ENCODE peak calls at places on chromosomes 6 and 20, in ten cellular contexts. One of them, this sample, is unnamed.

GRCh38 chr6:121826156-121826810 is 390.8 kb downstream of the GJA1 start:
- DNase-seq in activated CD4-positive, alpha-beta memory T cell treated with anti-CD3 and anti-CD28 coated beads for 36 hours: no peak
- DNase-seq in LoVo: peak
- DNase-seq in RPMI8226: no peak
- DNase-seq in pons: no peak
- DNase-seq in hypothalamus: no peak
- DNase-seq in choroid plexus epithelial cell: peak
- DNase-seq in transverse colon: no peak
- DNase-seq in HTR-8/SVneo: peak
- DNase-seq in iPS DF 6.9: no peak
- DNase-seq in this sample: no peak

GRCh38 chr6:90219168-90219985 is 77.3 kb downstream of the BACH2 start:
- DNase-seq in LoVo: no peak
- DNase-seq in transverse colon: peak
- DNase-seq in HTR-8/SVneo: no peak
- DNase-seq in choroid plexus epithelial cell: peak
- DNase-seq in activated CD4-positive, alpha-beta memory T cell treated with anti-CD3 and anti-CD28 coated beads for 36 hours: no peak
- DNase-seq in pons: peak
- DNase-seq in RPMI8226: peak
- DNase-seq in hypothalamus: no peak
- DNase-seq in iPS DF 6.9: no peak
- DNase-seq in this sample: no peak

GRCh38 chr20:14878676-14879019 is 541.2 kb upstream of the FLRT3 start:
- DNase-seq in activated CD4-positive, alpha-beta memory T cell treated with anti-CD3 and anti-CD28 coated beads for 36 hours: no peak
- DNase-seq in HTR-8/SVneo: no peak
- DNase-seq in pons: no peak
- DNase-seq in choroid plexus epithelial cell: no peak
- DNase-seq in iPS DF 6.9: no peak
- DNase-seq in RPMI8226: no peak
- DNase-seq in transverse colon: no peak
- DNase-seq in hypothalamus: no peak
- DNase-seq in LoVo: no peak
- DNase-seq in this sample: no peak

GRCh38 chr6:139680819-139681218 is 306.4 kb upstream of the CITED2 start:
- DNase-seq in iPS DF 6.9: no peak
- DNase-seq in pons: no peak
- DNase-seq in HTR-8/SVneo: no peak
- DNase-seq in choroid plexus epithelial cell: peak
- DNase-seq in activated CD4-positive, alpha-beta memory T cell treated with anti-CD3 and anti-CD28 coated beads for 36 hours: no peak
- DNase-seq in LoVo: no peak
- DNase-seq in hypothalamus: no peak
- DNase-seq in transverse colon: no peak
- DNase-seq in RPMI8226: no peak
- DNase-seq in this sample: no peak

GRCh38 chr6:95905132-95905531 is 110.6 kb upstream of the FUT9 start:
- DNase-seq in HTR-8/SVneo: no peak
- DNase-seq in RPMI8226: no peak
- DNase-seq in choroid plexus epithelial cell: no peak
- DNase-seq in hypothalamus: no peak
- DNase-seq in activated CD4-positive, alpha-beta memory T cell treated with anti-CD3 and anti-CD28 coated beads for 36 hours: no peak
- DNase-seq in iPS DF 6.9: no peak
- DNase-seq in LoVo: no peak
- DNase-seq in transverse colon: no peak
- DNase-seq in pons: no peak
- DNase-seq in this sample: no peak

GRCh38 chr6:22025468-22026159 is 271.2 kb downstream of the PRL start:
- DNase-seq in RPMI8226: no peak
- DNase-seq in activated CD4-positive, alpha-beta memory T cell treated with anti-CD3 and anti-CD28 coated beads for 36 hours: no peak
- DNase-seq in hypothalamus: no peak
- DNase-seq in iPS DF 6.9: peak
- DNase-seq in pons: peak
- DNase-seq in transverse colon: no peak
- DNase-seq in choroid plexus epithelial cell: peak
- DNase-seq in LoVo: no peak
- DNase-seq in HTR-8/SVneo: no peak
- DNase-seq in this sample: no peak

GRCh38 chr6:49499623-49500022 is at the start of gene GLYATL3:
- DNase-seq in choroid plexus epithelial cell: no peak
- DNase-seq in iPS DF 6.9: no peak
- DNase-seq in pons: no peak
- DNase-seq in activated CD4-positive, alpha-beta memory T cell treated with anti-CD3 and anti-CD28 coated beads for 36 hours: no peak
- DNase-seq in LoVo: no peak
- DNase-seq in RPMI8226: no peak
- DNase-seq in transverse colon: no peak
- DNase-seq in HTR-8/SVneo: no peak
- DNase-seq in hypothalamus: no peak
- DNase-seq in this sample: no peak

GRCh38 chr6:156699017-156699421 is 78.2 kb upstream of the ARID1B start:
- DNase-seq in HTR-8/SVneo: peak
- DNase-seq in activated CD4-positive, alpha-beta memory T cell treated with anti-CD3 and anti-CD28 coated beads for 36 hours: peak
- DNase-seq in pons: no peak
- DNase-seq in transverse colon: no peak
- DNase-seq in RPMI8226: peak
- DNase-seq in choroid plexus epithelial cell: peak
- DNase-seq in iPS DF 6.9: no peak
- DNase-seq in hypothalamus: no peak
- DNase-seq in LoVo: peak
- DNase-seq in this sample: no peak

GRCh38 chr6:144179237-144179636 is 28.9 kb downstream of the STX11 start:
- DNase-seq in pons: no peak
- DNase-seq in HTR-8/SVneo: no peak
- DNase-seq in activated CD4-positive, alpha-beta memory T cell treated with anti-CD3 and anti-CD28 coated beads for 36 hours: peak
- DNase-seq in RPMI8226: no peak
- DNase-seq in hypothalamus: no peak
- DNase-seq in iPS DF 6.9: no peak
- DNase-seq in LoVo: no peak
- DNase-seq in choroid plexus epithelial cell: no peak
- DNase-seq in transverse colon: no peak
- DNase-seq in this sample: no peak

GRCh38 chr6:155077784-155078183 is 82.7 kb downstream of the TIAM2 start:
- DNase-seq in HTR-8/SVneo: no peak
- DNase-seq in iPS DF 6.9: no peak
- DNase-seq in pons: no peak
- DNase-seq in activated CD4-positive, alpha-beta memory T cell treated with anti-CD3 and anti-CD28 coated beads for 36 hours: no peak
- DNase-seq in choroid plexus epithelial cell: no peak
- DNase-seq in RPMI8226: no peak
- DNase-seq in hypothalamus: no peak
- DNase-seq in LoVo: no peak
- DNase-seq in transverse colon: no peak
- DNase-seq in this sample: no peak

This sample was measured in tibial artery.